ENCODE peak calls at places on chromosomes 2 and 18, in four cellular contexts. F, C, M and O are unnamed samples.

GRCh38 chr18:78506031-78506461 is 473.6 kb upstream of the SALL3 start:
- DNase-seq in F (no peak), C (no peak), M (no peak), O (no peak)

GRCh38 chr2:160156665-160157064 is 43.4 kb downstream of the ITGB6 start:
- DNase-seq in F (peak), C (no peak), M (no peak), O (no peak)

GRCh38 chr18:48569139-48569914 is 30.5 kb downstream of the CTIF start:
- DNase-seq in F (no peak), C (no peak), M (no peak), O (no peak)

GRCh38 chr2:32947484-32948143 is 861 bp downstream of the LTBP1 start:
- DNase-seq in F (peak), C (peak), M (peak), O (no peak)

GRCh38 chr2:8761529-8762164 is 75.8 kb downstream of the KIDINS220 start:
- DNase-seq in F (peak), C (no peak), M (no peak), O (no peak)

GRCh38 chr2:124586210-124586609 is 561.1 kb downstream of the CNTNAP5 start:
- DNase-seq in F (no peak), C (no peak), M (no peak), O (no peak)

GRCh38 chr2:64250751-64251405 is 106.7 kb upstream of the PELI1 start:
- DNase-seq in F (no peak), C (no peak), M (no peak), O (no peak)

GRCh38 chr18:67771271-67771670 is 254.8 kb upstream of the DSEL start:
- DNase-seq in F (peak), C (no peak), M (no peak), O (no peak)

GRCh38 chr2:173414823-173415322 is 60.2 kb downstream of the CDCA7 start:
- DNase-seq in F (peak), C (peak), M (no peak), O (peak)

GRCh38 chr2:147294825-147295392 is 549.9 kb upstream of the ACVR2A start:
- DNase-seq in F (no peak), C (no peak), M (no peak), O (peak)

GRCh38 chr2:169110919-169111318 is 41.6 kb downstream of the DHRS9 start:
- DNase-seq in F (no peak), C (no peak), M (no peak), O (no peak)

GRCh38 chr18:57906852-57907251 is 103.7 kb upstream of the ATP8B1 start:
- DNase-seq in F (no peak), C (no peak), M (no peak), O (no peak)

GRCh38 chr2:181459646-181460045 is 2.5 kb downstream of the ITGA4 start:
- DNase-seq in F (peak), C (no peak), M (no peak), O (no peak)

GRCh38 chr2:162072181-162072702 is 1.8 kb downstream of the DPP4 start:
- DNase-seq in F (peak), C (no peak), M (no peak), O (peak)

GRCh38 chr2:233131991-233132390 is 71.8 kb downstream of the INPP5D start:
- DNase-seq in F (no peak), C (no peak), M (no peak), O (no peak)

GRCh38 chr2:233130481-233130970 is 70.4 kb downstream of the INPP5D start:
- DNase-seq in F (no peak), C (no peak), M (no peak), O (no peak)

GRCh38 chr2:233133239-233133638 is 73.1 kb downstream of the INPP5D start:
- DNase-seq in F (no peak), C (no peak), M (no peak), O (no peak)

GRCh38 chr2:233130024-233130423 is 69.9 kb downstream of the INPP5D start:
- DNase-seq in F (no peak), C (no peak), M (no peak), O (no peak)

GRCh38 chr2:233129351-233129978 is 69.3 kb downstream of the INPP5D start:
- DNase-seq in F (no peak), C (no peak), M (no peak), O (no peak)
- TF ChIP-seq CTCF in F (peak), C (no peak), M (peak), O (peak)

DNA sequence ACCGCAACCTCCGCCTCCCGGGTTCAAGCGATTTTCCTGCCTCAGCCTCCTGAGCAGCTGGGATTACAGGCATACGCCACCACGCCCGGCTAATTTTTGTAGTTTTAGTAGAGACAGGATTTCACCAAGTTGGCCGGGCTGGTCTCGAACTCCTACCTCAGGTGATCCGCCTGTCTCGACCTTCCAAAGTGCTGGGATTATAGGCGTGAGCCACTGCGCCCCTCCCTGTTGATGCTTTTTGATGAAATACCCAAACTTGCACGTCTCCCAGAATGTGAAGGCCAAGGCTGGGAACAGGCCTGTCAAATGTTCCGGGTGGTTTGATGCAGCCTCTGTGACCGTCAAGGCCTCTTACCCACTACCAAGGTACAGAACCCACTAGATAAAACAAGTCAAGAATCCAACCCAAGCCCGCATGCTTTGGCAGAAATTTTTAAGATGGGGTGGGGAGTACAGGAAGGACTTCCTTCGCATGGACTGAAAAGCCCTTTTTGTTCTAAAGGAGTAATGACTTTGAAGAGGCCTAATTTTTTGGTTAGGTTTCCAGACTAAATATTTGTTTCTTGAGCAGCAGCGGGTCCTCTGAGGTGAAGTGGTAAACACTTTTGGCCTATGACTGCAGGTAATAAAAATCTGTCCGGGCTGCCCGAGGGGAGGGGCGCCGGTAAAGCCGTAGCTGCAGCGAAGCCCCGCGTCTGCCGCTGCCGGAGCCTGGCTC is 3.7 kb upstream of the EVX2 start:
- DNase-seq in F (no peak), C (no peak), M (no peak), O (no peak)
- H3K4me3 ChIP-seq in F (no peak), C (no peak), M (no peak), O (no peak)

DNA sequence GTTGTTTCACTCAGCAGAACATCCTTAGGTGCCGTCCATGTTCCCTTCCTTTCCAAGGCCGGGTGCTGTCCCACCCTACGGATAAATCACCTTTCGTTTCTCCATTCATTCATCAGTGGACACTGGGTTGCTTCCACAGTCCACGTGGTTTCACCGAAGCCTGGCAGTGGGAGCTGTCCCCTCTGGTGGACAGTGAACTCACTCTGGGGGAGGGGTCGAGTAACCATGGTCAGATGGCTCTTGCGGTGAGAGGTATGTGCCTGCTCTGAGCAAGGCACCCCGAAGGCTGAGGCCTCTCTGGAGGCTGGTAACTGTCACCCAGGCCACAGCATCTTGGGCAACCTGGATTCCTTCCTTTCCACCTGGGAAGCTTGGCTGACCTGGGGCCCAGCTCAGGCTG is 61.5 kb upstream of the TWIST2 start:
- DNase-seq in F (no peak), C (no peak), M (no peak), O (no peak)
- TF ChIP-seq CTCF in F (no peak), C (no peak), M (no peak), O (no peak)

GRCh38 chr2:178865537-178865936 is 58.3 kb upstream of the TTN start:
- DNase-seq in F (peak), C (no peak), M (no peak), O (no peak)

GRCh38 chr2:178863856-178864620 is 56.8 kb upstream of the TTN start:
- DNase-seq in F (peak), C (peak), M (peak), O (no peak)

GRCh38 chr2:178865999-178866398 is 58.8 kb upstream of the TTN start:
- DNase-seq in F (no peak), C (no peak), M (no peak), O (no peak)

GRCh38 chr2:178865121-178865520 is 57.9 kb upstream of the TTN start:
- DNase-seq in F (peak), C (no peak), M (no peak), O (no peak)

DNA sequence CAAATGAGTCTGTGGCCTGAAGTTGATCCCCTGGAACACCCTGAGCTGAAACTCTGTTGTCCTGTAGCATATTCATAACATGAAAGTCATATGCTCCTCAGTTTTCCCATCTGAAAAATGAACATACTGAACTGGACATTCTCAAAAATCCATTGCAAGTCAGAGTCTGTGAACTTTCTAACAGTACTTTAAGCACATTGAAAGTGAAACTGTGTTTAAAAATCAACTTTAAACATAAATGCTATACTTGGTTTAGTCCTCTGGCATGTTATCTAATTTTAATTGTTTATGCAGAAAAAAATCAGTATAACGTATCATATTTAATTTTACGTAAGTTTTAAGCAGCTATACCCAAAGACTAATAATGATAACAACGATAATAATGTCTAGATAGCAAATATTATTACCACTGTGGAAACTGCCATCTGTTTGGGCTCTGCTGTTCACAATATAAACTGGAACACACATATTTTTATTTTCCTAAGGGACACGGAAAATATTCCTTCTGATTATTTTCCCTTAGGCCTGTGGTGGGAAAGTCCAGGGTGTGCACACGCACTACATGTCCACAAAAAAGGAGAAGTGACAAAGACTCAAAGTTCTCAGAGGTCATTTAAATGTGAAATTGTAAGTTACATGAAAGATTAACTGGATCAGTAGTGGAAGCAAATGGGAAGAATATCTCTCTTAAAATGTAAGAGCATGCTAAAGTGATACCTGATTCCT is 56.1 kb upstream of the TTN start:
- DNase-seq in F (no peak), C (no peak), M (no peak), O (no peak)
- H3K4me3 ChIP-seq in F (peak), C (peak), M (no peak), O (no peak)

DNA sequence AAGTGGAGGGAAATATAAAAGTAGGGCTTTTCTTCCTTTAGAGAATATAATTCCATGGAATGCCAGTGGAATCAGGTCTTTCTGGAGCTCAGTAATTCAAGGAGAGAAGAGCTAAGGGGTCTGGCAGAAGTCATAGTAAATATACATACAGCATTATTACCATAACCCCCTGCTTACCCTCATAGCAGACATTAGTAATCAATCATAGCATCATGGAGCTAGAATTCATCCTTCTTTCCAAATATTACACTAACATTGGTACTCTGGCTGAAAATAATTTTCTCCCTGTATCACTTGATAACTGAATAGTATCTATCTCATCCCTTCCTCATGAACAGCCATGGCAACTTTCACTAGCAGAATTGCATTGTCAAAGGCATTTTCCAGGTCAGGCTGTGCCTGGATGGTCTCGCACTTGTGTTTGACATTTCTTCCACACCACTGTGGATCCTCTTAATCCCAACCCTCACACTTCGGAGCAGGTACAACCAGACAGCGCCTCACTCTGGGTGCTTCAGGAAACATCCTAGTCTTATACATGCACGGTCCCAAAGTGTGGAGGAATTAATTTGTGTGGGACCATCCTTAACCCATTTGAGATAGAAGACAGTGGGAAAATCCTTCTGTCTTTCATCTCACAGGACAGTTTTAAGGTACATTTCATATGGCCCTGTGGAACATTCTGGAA is 84.2 kb upstream of the SEC11C start:
- DNase-seq in F (peak), C (no peak), M (no peak), O (no peak)
- TF ChIP-seq CTCF in F (peak), C (no peak), M (peak), O (peak)